ENCODE peak calls at places on chromosomes 16 and 17, in eight cellular contexts. Y, Z, G, L, O, I, J and K are unnamed samples.

GRCh38 chr16:84737658-84738057 is 37.9 kb downstream of the USP10 start:
- DNase-seq in L (no peak), O (no peak), J (no peak), Z (no peak), I (no peak), Y (no peak), G (no peak), K (no peak)

GRCh38 chr17:42422958-42423712 is at the start of gene CAVIN1:
- DNase-seq in I (peak), J (peak), Z (no peak), G (no peak), O (no peak), L (peak), Y (peak), K (peak)

GRCh38 chr17:17140590-17140980 is 65.5 kb downstream of the PLD6 start:
- DNase-seq in G (no peak), O (no peak), Z (no peak), J (peak), Y (peak), L (no peak), I (peak), K (no peak)

GRCh38 chr17:33434841-33435240 is 141.7 kb upstream of the ASIC2 start:
- DNase-seq in I (no peak), J (no peak), Y (no peak), L (no peak), G (no peak), Z (no peak), O (no peak), K (no peak)

GRCh38 chr17:73205326-73205980 is 12.6 kb downstream of the COG1 start:
- DNase-seq in L (no peak), O (no peak), I (no peak), G (no peak), J (no peak), Z (no peak), Y (no peak), K (no peak)

GRCh38 chr17:11330871-11331270 is 89.9 kb downstream of the SHISA6 start:
- DNase-seq in Y (no peak), L (no peak), I (peak), O (no peak), J (no peak), Z (no peak), G (no peak), K (no peak)

GRCh38 chr17:7355053-7355452 is at the start of gene TMEM95:
- DNase-seq in G (no peak), L (no peak), Y (no peak), I (no peak), J (peak), O (no peak), Z (no peak), K (peak)

GRCh38 chr16:4505356-4506153 is 29.4 kb downstream of the HMOX2 start:
- DNase-seq in G (peak), O (peak), Y (no peak), I (no peak), J (no peak), L (no peak), Z (peak), K (no peak)

GRCh38 chr17:6374761-6375312 is 60.1 kb downstream of the AIPL1 start:
- DNase-seq in Z (no peak), Y (no peak), I (peak), G (no peak), L (no peak), O (no peak), J (peak), K (no peak)

GRCh38 chr16:3807425-3808123 is 72.9 kb downstream of the CREBBP start:
- DNase-seq in I (no peak), L (no peak), O (no peak), Z (no peak), Y (no peak), G (no peak), J (no peak), K (no peak)

GRCh38 chr16:11224894-11225676 is 30.9 kb downstream of the SOCS1 start:
- DNase-seq in Y (no peak), G (peak), O (peak), I (no peak), Z (peak), J (no peak), L (no peak), K (no peak)

GRCh38 chr16:85027968-85028637 is 508 bp downstream of the KIAA0513 start:
- DNase-seq in O (peak), G (no peak), J (no peak), Z (no peak), I (no peak), L (no peak), Y (no peak), K (no peak)

GRCh38 chr16:9489823-9490467 is 398.5 kb downstream of the HAPSTR1 start:
- DNase-seq in Y (no peak), G (no peak), Z (no peak), J (no peak), L (no peak), I (no peak), O (no peak), K (no peak)

GRCh38 chr17:70168044-70168978 is 1.0 kb upstream of the KCNJ2 start:
- DNase-seq in Z (peak), G (no peak), I (peak), L (no peak), O (no peak), J (peak), Y (peak), K (peak)

GRCh38 chr16:79564594-79565210 is 35.8 kb downstream of the MAF start:
- DNase-seq in O (no peak), G (no peak), L (peak), Y (no peak), Z (no peak), I (no peak), J (no peak), K (no peak)

GRCh38 chr16:87448866-87449265 is 44.0 kb downstream of the ZCCHC14 start:
- DNase-seq in I (no peak), J (no peak), L (no peak), G (no peak), Y (no peak), Z (no peak), O (no peak), K (no peak)

GRCh38 chr17:49739662-49740271 is 24.2 kb downstream of the FAM117A start:
- DNase-seq in Y (no peak), L (no peak), G (peak), J (no peak), O (peak), I (no peak), Z (peak), K (no peak)

GRCh38 chr16:48501516-48502377 is 108.2 kb downstream of the N4BP1 start:
- DNase-seq in I (no peak), Z (no peak), Y (no peak), J (no peak), L (no peak), G (no peak), O (no peak), K (no peak)

GRCh38 chr17:1865252-1866037 is 35.6 kb downstream of the RPA1 start:
- DNase-seq in O (peak), G (peak), Z (peak), L (peak), I (peak), Y (no peak), J (peak), K (no peak)